ENCODE peak calls at places on chromosomes 7 and 10, in nine cellular contexts. One of them, this sample, is unnamed.

GRCh38 chr10:132328738-132329137 is 3.3 kb upstream of the LRRC27 start:
- DNase-seq in RWPE1: no peak
- DNase-seq in lower lobe of right lung: no peak
- DNase-seq in hepatocyte: no peak
- DNase-seq in colonic mucosa: no peak
- DNase-seq in H9: no peak
- DNase-seq in fibroblast of lung: no peak
- DNase-seq in tibial artery: peak
- DNase-seq in suprapubic skin: no peak
- DNase-seq in this sample: no peak

GRCh38 chr10:115947104-115947503 is 325.9 kb downstream of the GFRA1 start:
- DNase-seq in RWPE1: no peak
- DNase-seq in lower lobe of right lung: no peak
- DNase-seq in hepatocyte: no peak
- DNase-seq in colonic mucosa: no peak
- DNase-seq in H9: no peak
- DNase-seq in fibroblast of lung: no peak
- DNase-seq in tibial artery: no peak
- DNase-seq in suprapubic skin: no peak
- DNase-seq in this sample: no peak

GRCh38 chr10:30006410-30006809 is 53.0 kb downstream of the JCAD start:
- DNase-seq in RWPE1: no peak
- DNase-seq in lower lobe of right lung: no peak
- DNase-seq in hepatocyte: no peak
- DNase-seq in colonic mucosa: no peak
- DNase-seq in H9: no peak
- DNase-seq in fibroblast of lung: no peak
- DNase-seq in tibial artery: no peak
- DNase-seq in suprapubic skin: no peak
- DNase-seq in this sample: no peak

GRCh38 chr10:35394411-35394851 is 58.1 kb downstream of the CCNY start:
- DNase-seq in RWPE1: no peak
- DNase-seq in lower lobe of right lung: peak
- DNase-seq in hepatocyte: no peak
- DNase-seq in colonic mucosa: no peak
- DNase-seq in H9: no peak
- DNase-seq in fibroblast of lung: no peak
- DNase-seq in tibial artery: no peak
- DNase-seq in suprapubic skin: no peak
- DNase-seq in this sample: no peak

GRCh38 chr7:15687645-15688025 is 1.2 kb upstream of the MEOX2 start:
- DNase-seq in RWPE1: no peak
- DNase-seq in lower lobe of right lung: no peak
- DNase-seq in hepatocyte: no peak
- DNase-seq in colonic mucosa: no peak
- DNase-seq in H9: peak
- DNase-seq in fibroblast of lung: no peak
- DNase-seq in tibial artery: peak
- DNase-seq in suprapubic skin: peak
- DNase-seq in this sample: no peak

GRCh38 chr10:35912615-35913170 is 270.6 kb upstream of the FZD8 start:
- DNase-seq in RWPE1: peak
- DNase-seq in lower lobe of right lung: no peak
- DNase-seq in hepatocyte: peak
- DNase-seq in colonic mucosa: no peak
- DNase-seq in H9: no peak
- DNase-seq in fibroblast of lung: peak
- DNase-seq in tibial artery: no peak
- DNase-seq in suprapubic skin: no peak
- DNase-seq in this sample: no peak

GRCh38 chr10:12907651-12908050 is 93.9 kb downstream of the CCDC3 start:
- DNase-seq in RWPE1: no peak
- DNase-seq in lower lobe of right lung: no peak
- DNase-seq in hepatocyte: peak
- DNase-seq in colonic mucosa: no peak
- DNase-seq in H9: no peak
- DNase-seq in fibroblast of lung: peak
- DNase-seq in tibial artery: no peak
- DNase-seq in suprapubic skin: no peak
- DNase-seq in this sample: no peak

GRCh38 chr7:13725591-13725990 is 263.9 kb downstream of the ETV1 start:
- DNase-seq in RWPE1: no peak
- DNase-seq in lower lobe of right lung: no peak
- DNase-seq in hepatocyte: no peak
- DNase-seq in colonic mucosa: no peak
- DNase-seq in H9: no peak
- DNase-seq in fibroblast of lung: peak
- DNase-seq in tibial artery: no peak
- DNase-seq in suprapubic skin: no peak
- DNase-seq in this sample: no peak

GRCh38 chr7:94696981-94697670 is 41.2 kb upstream of the SGCE start:
- DNase-seq in RWPE1: peak
- DNase-seq in lower lobe of right lung: no peak
- DNase-seq in hepatocyte: peak
- DNase-seq in colonic mucosa: peak
- DNase-seq in H9: no peak
- DNase-seq in fibroblast of lung: peak
- DNase-seq in tibial artery: peak
- DNase-seq in suprapubic skin: no peak
- DNase-seq in this sample: no peak

GRCh38 chr10:21166557-21167287 is 269.6 kb upstream of the NEBL start:
- DNase-seq in RWPE1: no peak
- DNase-seq in lower lobe of right lung: peak
- DNase-seq in hepatocyte: no peak
- DNase-seq in colonic mucosa: peak
- DNase-seq in H9: no peak
- DNase-seq in fibroblast of lung: no peak
- DNase-seq in tibial artery: no peak
- DNase-seq in suprapubic skin: no peak
- DNase-seq in this sample: no peak
- H3K27ac ChIP-seq in RWPE1: no peak
- H3K27ac ChIP-seq in lower lobe of right lung: peak
- H3K27ac ChIP-seq in hepatocyte: no peak
- H3K27ac ChIP-seq in colonic mucosa: peak
- H3K27ac ChIP-seq in H9: no peak
- H3K27ac ChIP-seq in fibroblast of lung: no peak
- H3K27ac ChIP-seq in tibial artery: no peak
- H3K27ac ChIP-seq in suprapubic skin: no peak
- H3K27ac ChIP-seq in this sample: peak

GRCh38 chr7:152025937-152026890 is 740 bp downstream of the GALNT11 start:
- DNase-seq in RWPE1: no peak
- DNase-seq in lower lobe of right lung: no peak
- DNase-seq in hepatocyte: no peak
- DNase-seq in colonic mucosa: no peak
- DNase-seq in H9: no peak
- DNase-seq in fibroblast of lung: peak
- DNase-seq in tibial artery: no peak
- DNase-seq in suprapubic skin: no peak
- DNase-seq in this sample: no peak
- TF ChIP-seq CTCF in RWPE1: no peak
- TF ChIP-seq CTCF in lower lobe of right lung: no peak
- TF ChIP-seq CTCF in hepatocyte: no peak
- TF ChIP-seq CTCF in colonic mucosa: no peak
- TF ChIP-seq CTCF in H9: peak
- TF ChIP-seq CTCF in fibroblast of lung: no peak
- TF ChIP-seq CTCF in tibial artery: no peak
- TF ChIP-seq CTCF in suprapubic skin: no peak
- TF ChIP-seq CTCF in this sample: no peak

GRCh38 chr10:77634939-77635338 is 2.7 kb downstream of the KCNMA1 start:
- DNase-seq in RWPE1: no peak
- DNase-seq in lower lobe of right lung: no peak
- DNase-seq in hepatocyte: no peak
- DNase-seq in colonic mucosa: no peak
- DNase-seq in H9: no peak
- DNase-seq in fibroblast of lung: peak
- DNase-seq in tibial artery: no peak
- DNase-seq in suprapubic skin: no peak
- DNase-seq in this sample: no peak

GRCh38 chr10:77635402-77636227 is 2.0 kb downstream of the KCNMA1 start:
- DNase-seq in RWPE1: no peak
- DNase-seq in lower lobe of right lung: no peak
- DNase-seq in hepatocyte: no peak
- DNase-seq in colonic mucosa: no peak
- DNase-seq in H9: peak
- DNase-seq in fibroblast of lung: no peak
- DNase-seq in tibial artery: no peak
- DNase-seq in suprapubic skin: no peak
- DNase-seq in this sample: no peak

GRCh38 chr10:77631241-77631640 is 6.4 kb downstream of the KCNMA1 start:
- DNase-seq in RWPE1: no peak
- DNase-seq in lower lobe of right lung: no peak
- DNase-seq in hepatocyte: no peak
- DNase-seq in colonic mucosa: no peak
- DNase-seq in H9: no peak
- DNase-seq in fibroblast of lung: no peak
- DNase-seq in tibial artery: peak
- DNase-seq in suprapubic skin: no peak
- DNase-seq in this sample: no peak

GRCh38 chr10:77636286-77636966 is 1.2 kb downstream of the KCNMA1 start:
- DNase-seq in RWPE1: no peak
- DNase-seq in lower lobe of right lung: no peak
- DNase-seq in hepatocyte: no peak
- DNase-seq in colonic mucosa: no peak
- DNase-seq in H9: peak
- DNase-seq in fibroblast of lung: no peak
- DNase-seq in tibial artery: peak
- DNase-seq in suprapubic skin: no peak
- DNase-seq in this sample: peak

DNA sequence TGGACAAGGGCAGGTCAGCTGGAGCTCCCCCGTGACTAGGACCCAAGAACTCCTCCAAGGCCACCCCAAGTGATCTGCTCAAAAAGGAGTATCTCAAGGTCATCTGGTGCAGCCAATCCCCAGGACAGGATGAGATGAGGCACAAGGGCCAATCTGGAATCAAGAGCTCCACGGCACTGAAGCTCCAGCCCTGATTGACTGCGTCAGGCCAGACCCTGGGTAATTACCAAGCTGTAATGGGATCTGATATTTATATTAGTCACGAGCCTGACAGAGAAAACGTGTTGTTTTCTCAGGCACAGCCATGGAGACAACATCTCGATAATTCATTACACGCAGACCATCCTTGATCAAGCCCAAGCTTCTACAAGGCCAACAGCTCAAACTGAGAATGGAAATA is 4.2 kb downstream of the KCNMA1 start:
- DNase-seq in RWPE1: no peak
- DNase-seq in lower lobe of right lung: no peak
- DNase-seq in hepatocyte: no peak
- DNase-seq in colonic mucosa: no peak
- DNase-seq in H9: no peak
- DNase-seq in fibroblast of lung: peak
- DNase-seq in tibial artery: no peak
- DNase-seq in suprapubic skin: no peak
- DNase-seq in this sample: no peak
- H3K27ac ChIP-seq in RWPE1: no peak
- H3K27ac ChIP-seq in lower lobe of right lung: no peak
- H3K27ac ChIP-seq in hepatocyte: no peak
- H3K27ac ChIP-seq in colonic mucosa: no peak
- H3K27ac ChIP-seq in H9: no peak
- H3K27ac ChIP-seq in fibroblast of lung: no peak
- H3K27ac ChIP-seq in tibial artery: peak
- H3K27ac ChIP-seq in suprapubic skin: no peak
- H3K27ac ChIP-seq in this sample: no peak

DNA sequence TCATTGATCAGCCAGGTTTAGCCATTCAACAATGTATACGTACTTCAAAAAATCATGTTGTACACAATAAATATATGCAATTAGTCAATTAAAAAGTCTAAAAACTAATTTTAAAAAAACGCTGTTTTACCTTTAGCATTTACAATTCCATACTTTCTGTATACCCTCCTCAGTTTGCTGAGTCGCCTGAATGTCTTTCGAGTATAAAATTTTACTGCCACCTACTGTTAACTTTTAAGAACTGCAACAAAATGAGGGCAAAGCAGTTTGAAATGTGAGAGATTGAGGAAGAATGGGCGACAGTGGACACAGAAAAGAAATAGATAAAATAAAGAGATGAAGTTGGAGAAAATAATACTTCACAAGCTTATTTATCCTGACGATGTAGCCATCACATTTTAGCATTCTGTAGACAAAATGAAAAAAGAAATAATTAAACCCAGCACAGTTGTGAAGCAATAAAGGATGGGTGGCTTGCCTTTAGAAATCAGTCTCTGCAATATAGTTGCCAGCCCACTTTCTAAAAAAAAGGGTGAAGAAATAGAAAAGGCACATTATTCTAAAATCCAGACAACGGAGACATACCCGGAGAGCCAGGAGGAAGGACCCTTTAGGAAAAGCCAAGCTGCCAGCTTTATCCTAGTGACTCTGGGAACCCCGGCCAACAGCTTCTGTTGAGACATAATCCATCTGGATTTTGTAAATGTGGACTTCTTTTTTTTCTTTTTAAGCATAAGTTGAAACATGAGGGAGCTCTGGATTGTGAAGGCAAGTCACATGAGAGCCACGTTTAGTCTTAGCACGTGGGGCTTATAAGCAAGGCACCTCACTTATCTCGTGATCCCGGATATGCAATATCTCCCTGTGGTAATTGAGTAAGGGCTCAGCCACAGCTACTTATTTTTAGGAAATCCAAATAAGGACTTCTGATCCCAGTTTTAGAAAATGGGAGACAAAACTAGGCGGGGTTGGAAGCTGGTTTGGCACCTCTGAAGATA is 110.9 kb upstream of the PTN start:
- DNase-seq in RWPE1: peak
- DNase-seq in lower lobe of right lung: no peak
- DNase-seq in hepatocyte: peak
- DNase-seq in colonic mucosa: peak
- DNase-seq in H9: no peak
- DNase-seq in fibroblast of lung: peak
- DNase-seq in tibial artery: no peak
- DNase-seq in suprapubic skin: no peak
- DNase-seq in this sample: no peak
- TF ChIP-seq CTCF in RWPE1: peak
- TF ChIP-seq CTCF in lower lobe of right lung: peak
- TF ChIP-seq CTCF in hepatocyte: peak
- TF ChIP-seq CTCF in colonic mucosa: peak
- TF ChIP-seq CTCF in H9: peak
- TF ChIP-seq CTCF in fibroblast of lung: peak
- TF ChIP-seq CTCF in tibial artery: peak
- TF ChIP-seq CTCF in suprapubic skin: peak
- TF ChIP-seq CTCF in this sample: peak

GRCh38 chr10:110813743-110814472 is 57.8 kb upstream of the PDCD4 start:
- DNase-seq in RWPE1: no peak
- DNase-seq in lower lobe of right lung: no peak
- DNase-seq in hepatocyte: no peak
- DNase-seq in colonic mucosa: no peak
- DNase-seq in H9: no peak
- DNase-seq in fibroblast of lung: no peak
- DNase-seq in tibial artery: no peak
- DNase-seq in suprapubic skin: no peak
- DNase-seq in this sample: no peak
- H3K27ac ChIP-seq in RWPE1: no peak
- H3K27ac ChIP-seq in lower lobe of right lung: no peak
- H3K27ac ChIP-seq in hepatocyte: no peak
- H3K27ac ChIP-seq in colonic mucosa: no peak
- H3K27ac ChIP-seq in H9: no peak
- H3K27ac ChIP-seq in fibroblast of lung: no peak
- H3K27ac ChIP-seq in tibial artery: no peak
- H3K27ac ChIP-seq in suprapubic skin: no peak
- H3K27ac ChIP-seq in this sample: no peak